ENCODE peak calls at places on chromosomes 12 and 14, in six cellular contexts. D is tibial artery, Q is HepG2, V is neuronal stem cell, J is psoas muscle, M is SJSA1. I is an unnamed sample.
A peak's percentile ranks its signal among the peaks of the same experiment; 100 is the strongest.

GRCh38 chr14:104216457-104216856 is 78.1 kb downstream of the KIF26A start:
- DNase-seq in V (no peak), M (no peak), J (peak; percentile 12), Q (no peak), D (no peak), I (no peak)

GRCh38 chr12:25894759-25895158 is 63.7 kb upstream of the RASSF8 start:
- DNase-seq in Q (no peak), J (no peak), M (no peak), D (no peak), V (no peak), I (no peak)

GRCh38 chr12:9919443-9919842 is 12.7 kb downstream of the CLEC2A start:
- DNase-seq in Q (no peak), V (no peak), M (no peak), J (no peak), D (no peak), I (no peak)

GRCh38 chr12:45214739-45215418 is 1.0 kb upstream of the ANO6 start:
- DNase-seq in J (no peak), V (no peak), D (no peak), M (no peak), Q (no peak), I (no peak)

GRCh38 chr12:28937196-28937595 is 211.9 kb upstream of the FAR2 start:
- DNase-seq in D (no peak), J (no peak), Q (no peak), V (no peak), M (no peak), I (no peak)

GRCh38 chr12:2833327-2833726 is 1.5 kb downstream of the NRIP2 start:
- DNase-seq in J (no peak), Q (no peak), V (no peak), D (no peak), M (no peak), I (no peak)

GRCh38 chr14:21268612-21269251 is 510 bp downstream of the HNRNPC start:
- DNase-seq in V (peak; percentile 32), J (peak; percentile 62), D (peak; percentile 45), Q (peak; percentile 77), M (peak; percentile 51), I (peak; percentile 26)

GRCh38 chr12:69509308-69509736 is 39.1 kb downstream of the FRS2 start:
- DNase-seq in J (no peak), D (no peak), M (no peak), V (no peak), Q (no peak), I (no peak)

GRCh38 chr14:30227871-30228270 is 300.2 kb upstream of the PRKD1 start:
- DNase-seq in Q (no peak), D (peak; percentile 43), M (peak; percentile 56), J (peak; percentile 61), V (no peak), I (no peak)

GRCh38 chr14:26444745-26445144 is 153.1 kb downstream of the NOVA1 start:
- DNase-seq in Q (no peak), M (no peak), V (peak; percentile 55), D (no peak), J (no peak), I (peak; percentile 13)

GRCh38 chr12:34605955-34606748 is 583.9 kb downstream of the ALG10 start:
- DNase-seq in M (no peak), Q (no peak), D (no peak), J (no peak), V (no peak), I (no peak)

GRCh38 chr14:98711453-98711852 is 560.5 kb downstream of the BCL11B start:
- DNase-seq in V (no peak), Q (no peak), M (no peak), D (no peak), J (no peak), I (no peak)

GRCh38 chr12:27595231-27595642 is 71.2 kb downstream of the PPFIBP1 start:
- DNase-seq in M (no peak), Q (peak; percentile 10), D (peak; percentile 62), V (peak; percentile 54), J (peak; percentile 63), I (no peak)

GRCh38 chr12:29212682-29213397 is 63.8 kb downstream of the FAR2 start:
- DNase-seq in Q (no peak), V (no peak), J (no peak), M (no peak), D (no peak), I (no peak)

GRCh38 chr12:64404470-64405446 is 566 bp downstream of the XPOT start:
- DNase-seq in D (peak; percentile 46), Q (peak; percentile 71), M (peak; percentile 80), V (no peak), J (no peak), I (peak; percentile 58)

GRCh38 chr14:88189040-88189839 is 133.8 kb downstream of the KCNK10 start:
- DNase-seq in M (peak; percentile 56), Q (peak; percentile 81), J (no peak), V (peak; percentile 81), D (peak; percentile 85), I (peak; percentile 53)

GRCh38 chr12:170361-171225 is 43.4 kb downstream of the SLC6A12 start:
- DNase-seq in Q (no peak), V (no peak), D (no peak), M (no peak), J (no peak), I (no peak)

GRCh38 chr12:16165506-16165905 is 112.0 kb downstream of the SLC15A5 start:
- DNase-seq in J (no peak), Q (peak; percentile 18), V (peak; percentile 54), D (peak; percentile 67), M (no peak), I (peak; percentile 35)

GRCh38 chr14:100770605-100771120 is 44.0 kb downstream of the DLK1 start:
- DNase-seq in M (no peak), D (no peak), Q (no peak), V (no peak), J (peak; percentile 7), I (no peak)

GRCh38 chr14:84804498-84805294 is 725.2 kb upstream of the FLRT2 start:
- DNase-seq in J (no peak), V (no peak), Q (no peak), D (no peak), M (no peak), I (no peak)

GRCh38 chr12:53231859-53232640 is at the start of gene RARG:
- DNase-seq in M (peak; percentile 76), Q (no peak), J (peak; percentile 65), D (peak; percentile 74), V (no peak), I (peak; percentile 71)

GRCh38 chr12:130555628-130556485 is 160.2 kb downstream of the RIMBP2 start:
- DNase-seq in M (peak; percentile 90), D (no peak), Q (no peak), V (no peak), J (no peak), I (no peak)

GRCh38 chr12:133130808-133131128 is 341 bp downstream of the ZNF10 start:
- DNase-seq in D (peak; percentile 38), Q (no peak), M (no peak), J (peak; percentile 62), V (no peak), I (no peak)
- H3K9me3 ChIP-seq in D (peaks cover 75% of the 10 kb centered on the region), Q (peaks cover 56% of the 10 kb centered on the region), M (peaks cover 18% of the 10 kb centered on the region), J (peaks cover 74% of the 10 kb centered on the region), V (peaks cover 29% of the 10 kb centered on the region), I (no peaks in the 10 kb centered on the region)

GRCh38 chr14:90644882-90645281 is 171.3 kb downstream of the TTC7B start:
- DNase-seq in D (peak; percentile 41), M (no peak), V (no peak), Q (peak; percentile 39), J (peak; percentile 78), I (no peak)

GRCh38 chr14:90641111-90642010 is 174.9 kb downstream of the TTC7B start:
- DNase-seq in D (no peak), J (no peak), M (no peak), V (peak; percentile 47), Q (no peak), I (no peak)

GRCh38 chr14:90643982-90644510 is 172.2 kb downstream of the TTC7B start:
- DNase-seq in Q (no peak), D (no peak), J (no peak), V (no peak), M (no peak), I (no peak)

GRCh38 chr14:90639641-90640040 is 176.6 kb downstream of the TTC7B start:
- DNase-seq in Q (no peak), V (no peak), M (no peak), D (no peak), J (no peak), I (no peak)

GRCh38 chr14:90642239-90642717 is 174.0 kb downstream of the TTC7B start:
- DNase-seq in V (peak; percentile 89), J (no peak), M (peak; percentile 51), Q (peak; percentile 76), D (no peak), I (no peak)
- H3K27ac ChIP-seq in V (peak overlapping the region; percentile 97), J (peak overlapping the region; percentile 87), M (peak overlapping the region; percentile 69), Q (peak overlapping the region; percentile 31), D (peak overlapping the region; percentile 18), I (no peak overlapping the region)

GRCh38 chr12:7879246-7879645 is 6.5 kb upstream of the SLC2A14 start:
- DNase-seq in Q (peak; percentile 50), M (no peak), D (no peak), J (no peak), V (no peak), I (no peak)

DNA sequence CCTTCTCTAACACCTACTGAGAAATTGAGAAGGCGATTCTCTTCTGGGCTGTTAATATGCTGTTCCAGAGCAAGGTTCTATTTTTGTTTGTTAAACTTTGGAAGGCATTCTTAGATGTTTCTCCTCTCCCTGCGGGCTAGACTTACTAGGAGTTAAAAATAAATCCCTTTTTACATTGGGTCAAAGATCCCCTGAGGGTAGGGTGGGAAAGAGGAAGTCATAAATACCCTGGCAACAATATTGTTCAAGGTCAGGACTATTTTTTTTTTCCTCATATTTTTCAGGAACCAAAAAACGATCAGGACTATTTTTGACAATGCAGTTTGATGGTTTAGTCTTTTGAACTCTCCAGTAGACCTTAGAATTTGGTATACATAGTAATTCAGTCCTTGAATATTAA is 12.0 kb upstream of the SLC2A14 start:
- DNase-seq in M (no peak), V (no peak), D (no peak), Q (no peak), J (no peak), I (no peak)
- H3K9me3 ChIP-seq in M (no peaks in the 10 kb centered on the region), V (no peaks in the 10 kb centered on the region), D (no peaks in the 10 kb centered on the region), Q (no peaks in the 10 kb centered on the region), J (no peaks in the 10 kb centered on the region), I (no peaks in the 10 kb centered on the region)

GRCh38 chr12:8698132-8698829 is 490 bp downstream of the RIMKLB start:
- DNase-seq in Q (no peak), V (peak; percentile 71), M (peak; percentile 69), D (peak; percentile 74), J (peak; percentile 81), I (no peak)

GRCh38 chr12:8695116-8695515 is 2.7 kb upstream of the RIMKLB start:
- DNase-seq in V (no peak), D (no peak), J (no peak), Q (no peak), M (no peak), I (no peak)

GRCh38 chr12:8697120-8697475 is 693 bp upstream of the RIMKLB start:
- DNase-seq in J (peak; percentile 59), Q (no peak), D (no peak), M (no peak), V (no peak), I (no peak)

GRCh38 chr12:8697476-8698131 is at the start of gene RIMKLB:
- DNase-seq in Q (no peak), V (peak; percentile 85), M (peak; percentile 77), D (peak; percentile 84), J (peak; percentile 89), I (peak; percentile 75)

GRCh38 chr12:8696402-8697100 is 1.2 kb upstream of the RIMKLB start:
- DNase-seq in V (no peak), D (no peak), J (no peak), M (no peak), Q (no peak), I (no peak)
- H3K27ac ChIP-seq in V (no peak overlapping the region), D (peak overlapping the region; percentile 100), J (peak overlapping the region; percentile 96), M (no peak overlapping the region), Q (no peak overlapping the region), I (no peak overlapping the region)

GRCh38 chr12:37733856-37734255 is 582.7 kb upstream of the ALG10B start:
- DNase-seq in M (no peak), V (no peak), J (no peak), Q (no peak), D (no peak), I (no peak)
- H3K9me3 ChIP-seq in M (no peaks in the 10 kb centered on the region), V (peaks cover 2% of the 10 kb centered on the region), J (peaks cover 4% of the 10 kb centered on the region), Q (peaks cover 87% of the 10 kb centered on the region), D (peaks cover 18% of the 10 kb centered on the region), I (no peaks in the 10 kb centered on the region)

I was measured in MM.1S.